ENCODE peak calls at places on chromosomes 3 and 15, in four cellular contexts. D is Caco-2; O is GM12892; W is stimulated activated naive CD8-positive, alpha-beta T cell treated with anti-CD3 and anti-CD28 coated beads, Interleukin-15, amount 100 ng/mL, for 72 hours. T is an unnamed sample.

GRCh38 chr3:169657351-169658124 is 6.0 kb downstream of the MECOM start:
- DNase-seq in D (no peak), O (no peak), W (no peak), T (no peak)

GRCh38 chr3:132332082-132332964 is 15.1 kb downstream of the ACP3 start:
- DNase-seq in D (no peak), O (no peak), W (no peak), T (no peak)

GRCh38 chr3:135497979-135498378 is 467.5 kb upstream of the PPP2R3A start:
- DNase-seq in D (no peak), O (no peak), W (no peak), T (no peak)

GRCh38 chr15:48939686-48940085 is 24.0 kb downstream of the SHC4 start:
- DNase-seq in D (no peak), O (no peak), W (no peak), T (no peak)

GRCh38 chr3:164236856-164237255 is 841.4 kb downstream of the SI start:
- DNase-seq in D (no peak), O (no peak), W (no peak), T (no peak)

GRCh38 chr3:194404365-194405140 is 5.5 kb upstream of the GP5 start:
- DNase-seq in D (no peak), O (no peak), W (no peak), T (peak; percentile 39)

GRCh38 chr3:60746690-60747416 is 504.4 kb downstream of the FHIT start:
- DNase-seq in D (no peak), O (no peak), W (no peak), T (no peak)

GRCh38 chr3:101861212-101861977 is 12.1 kb downstream of the NFKBIZ start:
- DNase-seq in D (no peak), O (no peak), W (no peak), T (no peak)

GRCh38 chr3:16334909-16335308 is 69.9 kb downstream of the OXNAD1 start:
- DNase-seq in D (no peak), O (no peak), W (no peak), T (no peak)

GRCh38 chr3:197394464-197395321 is 96.3 kb upstream of the DLG1 start:
- DNase-seq in D (no peak), O (peak; percentile 53), W (peak; percentile 48), T (peak; percentile 69)

GRCh38 chr15:41493205-41493901 is at the start of gene ITPKA:
- DNase-seq in D (peak; percentile 90), O (peak; percentile 86), W (peak; percentile 94), T (peak; percentile 64)

GRCh38 chr15:74906450-74907276 is at the start of gene FAM219B:
- DNase-seq in D (peak; percentile 88), O (peak; percentile 93), W (peak; percentile 79), T (peak; percentile 94)

GRCh38 chr15:59701880-59702279 is 12.8 kb upstream of the BNIP2 start:
- DNase-seq in D (no peak), O (no peak), W (no peak), T (no peak)

GRCh38 chr15:63319065-63319464 is 41.7 kb downstream of the APH1B start:
- DNase-seq in D (no peak), O (no peak), W (no peak), T (no peak)

GRCh38 chr15:37995461-37996347 is 61.3 kb downstream of the TMCO5A start:
- DNase-seq in D (no peak), O (no peak), W (no peak), T (no peak)

GRCh38 chr3:111068574-111068973 is 3.0 kb upstream of the NECTIN3 start:
- DNase-seq in D (no peak), O (no peak), W (no peak), T (no peak)

GRCh38 chr15:55247276-55247675 is 42.3 kb downstream of the RAB27A start:
- DNase-seq in D (no peak), O (no peak), W (no peak), T (no peak)

GRCh38 chr3:158486200-158486599 is 84.8 kb upstream of the MLF1 start:
- DNase-seq in D (no peak), O (no peak), W (no peak), T (no peak)

GRCh38 chr3:149362361-149362760 is 15.1 kb downstream of the TM4SF1 start:
- DNase-seq in D (no peak), O (no peak), W (no peak), T (no peak)

GRCh38 chr3:51970606-51971300 is 3.1 kb downstream of the ABHD14B start:
- DNase-seq in D (no peak), O (no peak), W (no peak), T (no peak)

GRCh38 chr15:41416742-41417417 is at the start of gene RTF1:
- DNase-seq in D (peak; percentile 91), O (peak; percentile 88), W (peak; percentile 94), T (peak; percentile 99)

GRCh38 chr3:179961081-179962078 is 75.4 kb downstream of the PEX5L start:
- DNase-seq in D (no peak), O (no peak), W (no peak), T (no peak)

GRCh38 chr3:153285194-153285641 is 123.2 kb downstream of the RAP2B start:
- DNase-seq in D (no peak), O (no peak), W (no peak), T (no peak)

GRCh38 chr3:72224804-72225509 is 440.0 kb upstream of the PROK2 start:
- DNase-seq in D (no peak), O (no peak), W (no peak), T (no peak)

GRCh38 chr3:194485471-194485875 is 1.3 kb downstream of the ATP13A3 start:
- DNase-seq in D (no peak), O (no peak), W (no peak), T (no peak)

GRCh38 chr15:94324835-94325767 is 93.7 kb downstream of the MCTP2 start:
- DNase-seq in D (no peak), O (no peak), W (peak; percentile 61), T (no peak)

GRCh38 chr3:50167069-50167781 is 12.1 kb downstream of the SEMA3F start:
- DNase-seq in D (no peak), O (no peak), W (no peak), T (no peak)

GRCh38 chr15:99702895-99703602 is 30.2 kb downstream of the LYSMD4 start:
- DNase-seq in D (no peak), O (no peak), W (no peak), T (no peak)

GRCh38 chr3:122903171-122903570 is 108.3 kb downstream of the SLC49A4 start:
- DNase-seq in D (no peak), O (no peak), W (no peak), T (no peak)

T was measured in ovary.